ENCODE peak calls at places on chromosome 13, in eight cellular contexts. P, U, J, Z, Y, G, O and H are unnamed samples.

GRCh38 chr13:22735381-22735995 is 445.3 kb upstream of the SGCG start:
- DNase-seq in O (no peak), G (no peak), Z (no peak), J (no peak), U (no peak), P (no peak), Y (no peak), H (no peak)

GRCh38 chr13:77494226-77494625 is 41.3 kb upstream of the SCEL start:
- DNase-seq in J (no peak), Y (no peak), P (no peak), Z (no peak), U (no peak), G (no peak), O (no peak), H (no peak)

GRCh38 chr13:27678306-27679040 is 56.8 kb downstream of the POLR1D start:
- DNase-seq in G (no peak), Y (no peak), U (no peak), J (no peak), P (no peak), O (no peak), Z (no peak), H (no peak)

GRCh38 chr13:52359534-52359933 is 46.4 kb downstream of the THSD1 start:
- DNase-seq in Y (no peak), G (no peak), J (no peak), O (no peak), Z (no peak), P (no peak), U (no peak), H (no peak)

GRCh38 chr13:20814224-20814910 is 40.6 kb upstream of the EEF1AKMT1 start:
- DNase-seq in Z (peak), Y (peak), J (no peak), P (no peak), U (peak), O (no peak), G (no peak), H (no peak)

GRCh38 chr13:111383591-111384440 is 63.4 kb downstream of the TEX29 start:
- DNase-seq in Y (no peak), P (no peak), G (no peak), O (no peak), Z (no peak), U (no peak), J (peak), H (no peak)

GRCh38 chr13:110231348-110232047 is 75.5 kb downstream of the COL4A1 start:
- DNase-seq in Z (no peak), U (no peak), Y (no peak), P (no peak), J (no peak), O (no peak), G (no peak), H (no peak)

GRCh38 chr13:52906122-52906903 is 57.9 kb upstream of the PCDH8 start:
- DNase-seq in U (no peak), J (no peak), P (no peak), Y (no peak), G (no peak), Z (no peak), O (no peak), H (no peak)

GRCh38 chr13:110616103-110617101 is 1.1 kb downstream of the NAXD start:
- DNase-seq in U (no peak), Y (peak), P (peak), Z (peak), O (no peak), G (peak), J (peak), H (no peak)

GRCh38 chr13:21538753-21539152 is 65.2 kb downstream of the MICU2 start:
- DNase-seq in O (no peak), U (no peak), Y (no peak), Z (no peak), J (no peak), G (no peak), P (no peak), H (no peak)

GRCh38 chr13:43285891-43286602 is 262.7 kb downstream of the DNAJC15 start:
- DNase-seq in Z (no peak), G (no peak), P (no peak), U (no peak), J (no peak), O (no peak), Y (peak), H (no peak)

GRCh38 chr13:48594080-48594815 is 59.5 kb upstream of the CYSLTR2 start:
- DNase-seq in G (no peak), P (no peak), U (no peak), J (peak), Z (peak), Y (no peak), O (no peak), H (no peak)

GRCh38 chr13:29465741-29466293 is 129.7 kb downstream of the SLC7A1 start:
- DNase-seq in Z (peak), U (peak), G (no peak), O (no peak), P (no peak), J (no peak), Y (no peak), H (no peak)

GRCh38 chr13:75906315-75906714 is 270.2 kb downstream of the LMO7 start:
- DNase-seq in P (no peak), J (no peak), U (no peak), O (no peak), G (no peak), Z (no peak), Y (peak), H (no peak)

GRCh38 chr13:61664821-61665705 is 249.4 kb upstream of the PCDH20 start:
- DNase-seq in Z (no peak), P (no peak), Y (no peak), G (no peak), U (no peak), O (no peak), J (no peak), H (no peak)

GRCh38 chr13:113152894-113153809 is 5.3 kb upstream of the PROZ start:
- DNase-seq in Z (peak), P (no peak), Y (no peak), O (no peak), U (peak), G (no peak), J (no peak), H (no peak)

GRCh38 chr13:24264976-24265375 is 44.4 kb upstream of the C1QTNF9 start:
- DNase-seq in G (no peak), J (peak), U (no peak), Y (no peak), Z (no peak), P (peak), O (peak), H (peak)

GRCh38 chr13:87889241-87889640 is 218.1 kb downstream of the SLITRK5 start:
- DNase-seq in G (no peak), Z (no peak), O (no peak), J (no peak), Y (no peak), U (no peak), P (no peak), H (no peak)

GRCh38 chr13:24341439-24341838 is 32.1 kb downstream of the C1QTNF9 start:
- DNase-seq in P (no peak), G (no peak), O (no peak), Z (no peak), J (no peak), U (no peak), Y (no peak), H (no peak)

GRCh38 chr13:36549126-36549702 is 116.9 kb downstream of the CCNA1 start:
- DNase-seq in Y (no peak), J (no peak), G (no peak), P (no peak), U (no peak), O (no peak), Z (no peak), H (no peak)

GRCh38 chr13:99307648-99308339 is 595 bp upstream of the GPR183 start:
- DNase-seq in Y (peak), J (peak), G (no peak), Z (peak), O (no peak), P (no peak), U (no peak), H (no peak)

GRCh38 chr13:73388586-73388985 is 329.8 kb downstream of the KLF5 start:
- DNase-seq in Z (no peak), G (no peak), Y (no peak), O (no peak), J (no peak), P (no peak), U (no peak), H (no peak)

GRCh38 chr13:92602560-92602959 is 624.0 kb upstream of the GPC6 start:
- DNase-seq in O (no peak), J (no peak), U (no peak), Z (no peak), P (no peak), Y (no peak), G (no peak), H (no peak)

GRCh38 chr13:91399189-91400093 is 1.0 kb downstream of the GPC5 start:
- DNase-seq in U (no peak), G (no peak), Y (no peak), P (no peak), J (no peak), O (no peak), Z (no peak), H (no peak)

GRCh38 chr13:28286263-28286662 is 147.9 kb downstream of the PAN3 start:
- DNase-seq in U (no peak), P (no peak), J (no peak), Z (no peak), O (no peak), Y (no peak), G (no peak), H (no peak)

GRCh38 chr13:97125810-97126738 is 96.1 kb upstream of the MBNL2 start:
- DNase-seq in J (no peak), U (no peak), P (no peak), Z (peak), O (no peak), Y (no peak), G (peak), H (no peak)

GRCh38 chr13:60759499-60759898 is 362.5 kb downstream of the TDRD3 start:
- DNase-seq in G (no peak), P (no peak), U (no peak), Y (peak), Z (no peak), O (no peak), J (no peak), H (no peak)

GRCh38 chr13:49238621-49239020 is 9.1 kb upstream of the CDADC1 start:
- DNase-seq in O (no peak), Z (no peak), G (no peak), Y (no peak), U (no peak), J (no peak), P (no peak), H (no peak)

GRCh38 chr13:75425216-75426009 is 56.6 kb downstream of the TBC1D4 start:
- DNase-seq in J (no peak), Z (no peak), P (no peak), U (no peak), G (no peak), O (no peak), Y (no peak), H (no peak)

GRCh38 chr13:42612021-42612765 is 38.2 kb downstream of the TNFSF11 start:
- DNase-seq in U (no peak), Y (no peak), G (no peak), O (no peak), P (no peak), J (no peak), Z (no peak), H (no peak)

GRCh38 chr13:106475852-106476251 is 59.6 kb downstream of the EFNB2 start:
- DNase-seq in J (no peak), Z (no peak), G (no peak), P (no peak), Y (no peak), O (no peak), U (no peak), H (no peak)

GRCh38 chr13:76210262-76210661 is 574.1 kb downstream of the LMO7 start:
- DNase-seq in G (no peak), Y (peak), Z (no peak), O (no peak), J (no peak), P (no peak), U (peak), H (no peak)

GRCh38 chr13:101845501-101846012 is 393.1 kb downstream of the ITGBL1 start:
- DNase-seq in G (no peak), O (no peak), Y (peak), Z (no peak), P (no peak), J (no peak), U (no peak), H (no peak)

GRCh38 chr13:78610381-78610883 is 7.1 kb upstream of the POU4F1 start:
- DNase-seq in O (no peak), J (no peak), U (no peak), Y (no peak), Z (peak), P (no peak), G (no peak), H (no peak)

GRCh38 chr13:93182406-93182805 is 44.2 kb upstream of the GPC6 start:
- DNase-seq in O (no peak), P (no peak), Z (no peak), Y (no peak), J (no peak), U (no peak), G (no peak), H (no peak)

GRCh38 chr13:105343134-105343806 is 1192.2 kb downstream of the EFNB2 start:
- DNase-seq in U (no peak), P (no peak), J (no peak), Y (peak), G (no peak), Z (peak), O (no peak), H (no peak)